ENCODE peak calls at places on chromosomes 11 and 22, in seven cellular contexts. U is ovary, S is NCI-H1930, E is non-pigmented ciliary epithelial cell, G is nucleus accumbens, O is GM04503, V is thoracic aorta. I is an unnamed sample.

GRCh38 chr11:120629407-120629806 is 117.9 kb downstream of the GRIK4 start:
- DNase-seq in S (no peak), O (no peak), E (no peak), V (no peak), G (no peak), U (no peak), I (no peak)

GRCh38 chr22:44214187-44214586 is 33.5 kb downstream of the PARVG start:
- DNase-seq in S (no peak), E (no peak), G (no peak), O (no peak), U (no peak), V (no peak), I (no peak)

GRCh38 chr11:877565-877964 is 33.0 kb downstream of the CHID1 start:
- DNase-seq in V (no peak), O (no peak), E (no peak), S (no peak), U (no peak), G (no peak), I (no peak)

GRCh38 chr11:25247336-25247735 is 750.5 kb downstream of the LUZP2 start:
- DNase-seq in S (no peak), E (no peak), U (no peak), G (no peak), O (no peak), V (no peak), I (no peak)

GRCh38 chr11:33160147-33160546 is 1.1 kb downstream of the CSTF3 start:
- DNase-seq in S (no peak), V (no peak), O (no peak), U (no peak), E (no peak), G (no peak), I (no peak)

GRCh38 chr22:44449683-44450425 is 48.2 kb downstream of the RTL6 start:
- DNase-seq in S (no peak), E (no peak), G (no peak), U (no peak), V (no peak), O (no peak), I (no peak)

GRCh38 chr11:12868315-12869073 is 140.6 kb upstream of the RASSF10 start:
- DNase-seq in S (no peak), G (no peak), U (no peak), E (no peak), V (no peak), O (no peak), I (no peak)

GRCh38 chr22:32660292-32660691 is 141.2 kb upstream of the TIMP3 start:
- DNase-seq in O (no peak), S (peak), U (peak), G (no peak), V (no peak), E (no peak), I (no peak)

GRCh38 chr22:38228873-38229740 is 27.3 kb downstream of the MAFF start:
- DNase-seq in U (no peak), E (no peak), V (peak), G (no peak), S (no peak), O (peak), I (no peak)

I was measured in epithelial cell of prostate.